ENCODE peak calls at places on chromosomes 2 and 18, in four cellular contexts. W, S, I and J are unnamed samples.

GRCh38 chr2:232300894-232301387 is 77.6 kb upstream of the ALPP start:
- DNase-seq in W (peak; percentile 71), I (no peak), S (no peak), J (no peak)

GRCh38 chr2:120474486-120474885 is 128.6 kb downstream of the INHBB start:
- DNase-seq in I (no peak), S (no peak), W (no peak), J (no peak)

GRCh38 chr2:160380613-160381012 is 113.0 kb downstream of the RBMS1 start:
- DNase-seq in W (no peak), S (no peak), I (no peak), J (no peak)

GRCh38 chr2:170013802-170014551 is 164.0 kb upstream of the MYO3B start:
- DNase-seq in I (no peak), S (no peak), W (no peak), J (no peak)

GRCh38 chr18:42745931-42746330 is 369.6 kb downstream of the RIT2 start:
- DNase-seq in W (no peak), S (no peak), I (no peak), J (no peak)

GRCh38 chr2:170300993-170301392 is 123.0 kb downstream of the MYO3B start:
- DNase-seq in W (no peak), S (no peak), I (no peak), J (no peak)

GRCh38 chr18:50726960-50727589 is 92.7 kb downstream of the MRO start:
- DNase-seq in I (no peak), S (no peak), W (no peak), J (no peak)

GRCh38 chr2:32947076-32947483 is 327 bp downstream of the LTBP1 start:
- DNase-seq in S (no peak), I (peak; percentile 22), W (peak; percentile 21), J (no peak)

GRCh38 chr2:226683196-226683595 is 116.4 kb downstream of the IRS1 start:
- DNase-seq in S (no peak), W (no peak), I (no peak), J (no peak)

GRCh38 chr2:100612388-100613000 is 49.7 kb downstream of the PDCL3 start:
- DNase-seq in W (no peak), S (no peak), I (no peak), J (no peak)

GRCh38 chr2:223324402-223324801 is 272.4 kb downstream of the KCNE4 start:
- DNase-seq in I (no peak), W (no peak), S (no peak), J (no peak)

GRCh38 chr2:159516241-159516758 is 100.0 kb downstream of the BAZ2B start:
- DNase-seq in W (peak; percentile 37), S (no peak), I (peak; percentile 90), J (no peak)

GRCh38 chr18:74493689-74494088 is 2.5 kb upstream of the CNDP2 start:
- DNase-seq in I (peak; percentile 84), S (no peak), W (no peak), J (peak; percentile 76)

GRCh38 chr2:74856004-74856578 is 22.2 kb downstream of the HK2 start:
- DNase-seq in I (no peak), W (no peak), S (no peak), J (no peak)

GRCh38 chr2:174610243-174610995 is 12.8 kb upstream of the WIPF1 start:
- DNase-seq in I (no peak), W (no peak), S (no peak), J (peak; percentile 79)

GRCh38 chr2:2845796-2846315 is 514.8 kb upstream of the MYT1L start:
- DNase-seq in S (no peak), I (no peak), W (no peak), J (no peak)

GRCh38 chr18:21085579-21086161 is 25.9 kb downstream of the ROCK1 start:
- DNase-seq in W (no peak), S (no peak), I (no peak), J (no peak)

GRCh38 chr2:159356053-159356554 is 69.6 kb upstream of the WDSUB1 start:
- DNase-seq in W (no peak), S (no peak), I (no peak), J (no peak)

GRCh38 chr2:52072949-52073348 is 1041.0 kb upstream of the NRXN1 start:
- DNase-seq in I (no peak), W (no peak), S (no peak), J (no peak)

GRCh38 chr2:51813245-51813644 is 781.3 kb upstream of the NRXN1 start:
- DNase-seq in S (no peak), I (no peak), W (no peak), J (no peak)

GRCh38 chr2:127685410-127686110 is 10.2 kb upstream of the LIMS2 start:
- DNase-seq in W (no peak), I (no peak), S (no peak), J (no peak)

GRCh38 chr18:63319383-63320040 is at the start of gene BCL2:
- DNase-seq in S (no peak), W (no peak), I (peak; percentile 62), J (no peak)

GRCh38 chr2:220034356-220035121 is 407.1 kb downstream of the SLC4A3 start:
- DNase-seq in S (no peak), I (no peak), W (no peak), J (peak; percentile 29)

GRCh38 chr18:57329856-57330255 is 22.5 kb upstream of the ST8SIA3 start:
- DNase-seq in W (no peak), I (no peak), S (no peak), J (no peak)

GRCh38 chr2:16900405-16901025 is 234.9 kb upstream of the CYRIA start:
- DNase-seq in I (peak; percentile 76), S (no peak), W (peak; percentile 12), J (peak; percentile 53)

GRCh38 chr2:216350214-216350789 is 22.0 kb downstream of the MARCHF4 start:
- DNase-seq in S (no peak), W (peak; percentile 68), I (no peak), J (no peak)

GRCh38 chr18:12460874-12461273 is 53.1 kb downstream of the PRELID3A start:
- DNase-seq in I (no peak), S (no peak), W (no peak), J (peak; percentile 66)

GRCh38 chr2:1675633-1676032 is 68.7 kb downstream of the PXDN start:
- DNase-seq in S (no peak), I (no peak), W (peak; percentile 93), J (no peak)